ENCODE peak calls at places on chromosomes 7 and 10, in four cellular contexts. Z is stimulated activated CD8-positive, alpha-beta memory T cell treated with anti-CD3 and anti-CD28 coated beads, Interleukin-7, amount 100 ng/mL, for 48 hours; G is cardiac septum; O is fibroblast of pulmonary artery. Y is an unnamed sample.

GRCh38 chr7:39091774-39092173 is 114.1 kb downstream of the POU6F2 start:
- DNase-seq in Z (no peak), G (no peak), O (no peak), Y (no peak)

GRCh38 chr10:89296227-89296648 is 5.6 kb upstream of the IFIT2 start:
- DNase-seq in Z (no peak), G (no peak), O (peak), Y (no peak)

GRCh38 chr10:11863353-11864105 is 40.4 kb downstream of the PROSER2 start:
- DNase-seq in Z (no peak), G (peak), O (no peak), Y (peak)

GRCh38 chr7:105905209-105905910 is 29.0 kb upstream of the ATXN7L1 start:
- DNase-seq in Z (no peak), G (no peak), O (no peak), Y (no peak)

GRCh38 chr10:114304017-114304565 is 65.0 kb downstream of the VWA2 start:
- DNase-seq in Z (peak), G (peak), O (peak), Y (no peak)

GRCh38 chr10:776772-777171 is 87.3 kb upstream of the DIP2C start:
- DNase-seq in Z (no peak), G (no peak), O (no peak), Y (no peak)

GRCh38 chr10:92559051-92559450 is 14.8 kb downstream of the IDE start:
- DNase-seq in Z (no peak), G (no peak), O (no peak), Y (no peak)

GRCh38 chr7:68185641-68186040 is 1189.0 kb downstream of the TYW1 start:
- DNase-seq in Z (no peak), G (no peak), O (no peak), Y (peak)

GRCh38 chr7:128131701-128132100 is 100.5 kb upstream of the LRRC4 start:
- DNase-seq in Z (no peak), G (no peak), O (peak), Y (no peak)

GRCh38 chr10:86178401-86179142 is 188.0 kb downstream of the GRID1 start:
- DNase-seq in Z (no peak), G (peak), O (no peak), Y (peak)

GRCh38 chr7:155830961-155831806 is 18.9 kb upstream of the SHH start:
- DNase-seq in Z (no peak), G (no peak), O (no peak), Y (no peak)

GRCh38 chr7:130966246-130967009 is 232.4 kb upstream of the KLF14 start:
- DNase-seq in Z (no peak), G (no peak), O (no peak), Y (no peak)

GRCh38 chr10:3829193-3830050 is 44.4 kb upstream of the KLF6 start:
- DNase-seq in Z (no peak), G (no peak), O (no peak), Y (no peak)

GRCh38 chr7:74042746-74043522 is 15.0 kb downstream of the ELN start:
- DNase-seq in Z (no peak), G (no peak), O (no peak), Y (no peak)

GRCh38 chr7:15755061-15755460 is 68.6 kb upstream of the MEOX2 start:
- DNase-seq in Z (no peak), G (no peak), O (no peak), Y (no peak)

GRCh38 chr7:130409067-130409721 is 28.9 kb downstream of the CPA1 start:
- DNase-seq in Z (no peak), G (no peak), O (peak), Y (no peak)

GRCh38 chr7:116967254-116967922 is 14.1 kb downstream of the ST7 start:
- DNase-seq in Z (no peak), G (no peak), O (no peak), Y (no peak)

GRCh38 chr10:1374501-1374900 is 318.3 kb downstream of the WDR37 start:
- DNase-seq in Z (no peak), G (peak), O (no peak), Y (peak)

GRCh38 chr7:31464601-31465000 is 49.3 kb upstream of the ITPRID1 start:
- DNase-seq in Z (no peak), G (no peak), O (no peak), Y (no peak)

GRCh38 chr10:37707829-37708578 is 149.4 kb downstream of the ZNF248 start:
- DNase-seq in Z (no peak), G (no peak), O (no peak), Y (no peak)

GRCh38 chr7:10316488-10316887 is 657.2 kb upstream of the PHF14 start:
- DNase-seq in Z (no peak), G (no peak), O (no peak), Y (no peak)

GRCh38 chr7:46352335-46352954 is 431.4 kb upstream of the IGFBP3 start:
- DNase-seq in Z (no peak), G (no peak), O (peak), Y (no peak)

GRCh38 chr10:130067893-130068292 is 42.7 kb downstream of the C10orf143 start:
- DNase-seq in Z (no peak), G (no peak), O (no peak), Y (no peak)

Y was measured in mesenteric fat pad.